ENCODE peak calls at places on chromosomes 11 and 22, in four cellular contexts. One of them, this sample, is unnamed.
A peak's percentile ranks its signal among the peaks of the same experiment; 100 is the strongest.

GRCh38 chr11:93267383-93267782 is 63.2 kb upstream of the DEUP1 start:
- DNase-seq in HepG2: no peak
- DNase-seq in SK-N-SH: no peak
- DNase-seq in K562: no peak
- DNase-seq in this sample: no peak

GRCh38 chr11:94400839-94401772 is at the start of gene GPR83:
- DNase-seq in SK-N-SH: peak; percentile 73
- DNase-seq in HepG2: no peak
- DNase-seq in K562: no peak
- DNase-seq in this sample: peak; percentile 51

GRCh38 chr11:8947230-8947943 is 4.6 kb upstream of the ASCL3 start:
- DNase-seq in K562: no peak
- DNase-seq in HepG2: no peak
- DNase-seq in SK-N-SH: no peak
- DNase-seq in this sample: no peak

GRCh38 chr11:78532991-78533861 is 41.4 kb downstream of the NARS2 start:
- DNase-seq in SK-N-SH: no peak
- DNase-seq in HepG2: no peak
- DNase-seq in K562: no peak
- DNase-seq in this sample: no peak

GRCh38 chr11:3964056-3964455 is 108.6 kb downstream of the STIM1 start:
- DNase-seq in K562: no peak
- DNase-seq in SK-N-SH: no peak
- DNase-seq in HepG2: no peak
- DNase-seq in this sample: no peak

GRCh38 chr11:34405079-34405858 is 33.5 kb upstream of the CAT start:
- DNase-seq in K562: no peak
- DNase-seq in SK-N-SH: no peak
- DNase-seq in HepG2: no peak
- DNase-seq in this sample: no peak

GRCh38 chr22:37563153-37564081 is 3.1 kb downstream of the CDC42EP1 start:
- DNase-seq in SK-N-SH: no peak
- DNase-seq in K562: no peak
- DNase-seq in HepG2: peak; percentile 97
- DNase-seq in this sample: no peak

GRCh38 chr22:38733329-38734202 is 22.2 kb downstream of the SUN2 start:
- DNase-seq in K562: peak; percentile 59
- DNase-seq in HepG2: peak; percentile 16
- DNase-seq in SK-N-SH: peak; percentile 74
- DNase-seq in this sample: peak; percentile 72

GRCh38 chr11:64164392-64165312 is 1.3 kb downstream of the MACROD1 start:
- DNase-seq in HepG2: peak; percentile 13
- DNase-seq in K562: no peak
- DNase-seq in SK-N-SH: no peak
- DNase-seq in this sample: peak; percentile 50

GRCh38 chr11:11148104-11148509 is 204.9 kb downstream of the CSNK2A3 start:
- DNase-seq in HepG2: no peak
- DNase-seq in SK-N-SH: no peak
- DNase-seq in K562: no peak
- DNase-seq in this sample: peak; percentile 66

GRCh38 chr11:95661159-95661558 is 128.4 kb downstream of the FAM76B start:
- DNase-seq in K562: no peak
- DNase-seq in HepG2: no peak
- DNase-seq in SK-N-SH: no peak
- DNase-seq in this sample: no peak

GRCh38 chr22:39242389-39242808 is 2.4 kb downstream of the PDGFB start:
- DNase-seq in SK-N-SH: peak; percentile 62
- DNase-seq in HepG2: no peak
- DNase-seq in K562: peak; percentile 42
- DNase-seq in this sample: no peak

GRCh38 chr11:110172666-110173065 is 79.5 kb downstream of the ZC3H12C start:
- DNase-seq in HepG2: no peak
- DNase-seq in K562: no peak
- DNase-seq in SK-N-SH: no peak
- DNase-seq in this sample: no peak

GRCh38 chr11:96092511-96092910 is 168.6 kb upstream of the MTMR2 start:
- DNase-seq in K562: no peak
- DNase-seq in SK-N-SH: no peak
- DNase-seq in HepG2: no peak
- DNase-seq in this sample: no peak

GRCh38 chr11:117420598-117420997 is 92.9 kb downstream of the CEP164 start:
- DNase-seq in HepG2: no peak
- DNase-seq in SK-N-SH: no peak
- DNase-seq in K562: no peak
- DNase-seq in this sample: no peak

GRCh38 chr11:84720706-84721402 is 906.3 kb downstream of the DLG2 start:
- DNase-seq in SK-N-SH: peak; percentile 53
- DNase-seq in HepG2: no peak
- DNase-seq in K562: no peak
- DNase-seq in this sample: peak; percentile 38

GRCh38 chr11:61141601-61142028 is 19.6 kb downstream of the VPS37C start:
- DNase-seq in K562: peak; percentile 63
- DNase-seq in SK-N-SH: no peak
- DNase-seq in HepG2: no peak
- DNase-seq in this sample: no peak

GRCh38 chr11:17979770-17980371 is 33.0 kb downstream of the SERGEF start:
- DNase-seq in HepG2: peak; percentile 31
- DNase-seq in SK-N-SH: peak; percentile 59
- DNase-seq in K562: peak; percentile 77
- DNase-seq in this sample: peak; percentile 41

GRCh38 chr11:84465040-84465439 is 1162.1 kb downstream of the DLG2 start:
- DNase-seq in SK-N-SH: no peak
- DNase-seq in K562: no peak
- DNase-seq in HepG2: no peak
- DNase-seq in this sample: no peak

GRCh38 chr11:102921587-102922220 is 33.8 kb downstream of the MMP13 start:
- DNase-seq in SK-N-SH: no peak
- DNase-seq in K562: no peak
- DNase-seq in HepG2: no peak
- DNase-seq in this sample: no peak

GRCh38 chr22:38238519-38239051 is 34.2 kb downstream of the TMEM184B start:
- DNase-seq in SK-N-SH: no peak
- DNase-seq in K562: no peak
- DNase-seq in HepG2: no peak
- DNase-seq in this sample: no peak

GRCh38 chr11:32312865-32313403 is 122.4 kb downstream of the WT1 start:
- DNase-seq in HepG2: peak; percentile 45
- DNase-seq in SK-N-SH: peak; percentile 51
- DNase-seq in K562: peak; percentile 61
- DNase-seq in this sample: peak; percentile 39

GRCh38 chr11:114279778-114280532 is 16.2 kb upstream of the NNMT start:
- DNase-seq in K562: no peak
- DNase-seq in HepG2: no peak
- DNase-seq in SK-N-SH: no peak
- DNase-seq in this sample: no peak

GRCh38 chr11:45078236-45079074 is 68.0 kb upstream of the PRDM11 start:
- DNase-seq in HepG2: no peak
- DNase-seq in SK-N-SH: peak; percentile 64
- DNase-seq in K562: no peak
- DNase-seq in this sample: no peak

GRCh38 chr11:79381036-79381435 is 59.8 kb downstream of the TENM4 start:
- DNase-seq in K562: no peak
- DNase-seq in SK-N-SH: no peak
- DNase-seq in HepG2: no peak
- DNase-seq in this sample: no peak

GRCh38 chr11:96317576-96317975 is 25.4 kb downstream of the MAML2 start:
- DNase-seq in K562: no peak
- DNase-seq in HepG2: no peak
- DNase-seq in SK-N-SH: no peak
- DNase-seq in this sample: no peak

GRCh38 chr11:59145534-59145933 is 2.9 kb downstream of the FAM111A start:
- DNase-seq in K562: no peak
- DNase-seq in SK-N-SH: no peak
- DNase-seq in HepG2: no peak
- DNase-seq in this sample: no peak

GRCh38 chr11:120030411-120030810 is 107.5 kb downstream of the TRIM29 start:
- DNase-seq in K562: no peak
- DNase-seq in SK-N-SH: no peak
- DNase-seq in HepG2: no peak
- DNase-seq in this sample: no peak

GRCh38 chr11:109221190-109221589 is 200.8 kb upstream of the C11orf87 start:
- DNase-seq in K562: no peak
- DNase-seq in SK-N-SH: no peak
- DNase-seq in HepG2: no peak
- DNase-seq in this sample: no peak

GRCh38 chr11:9566561-9567063 is 6.9 kb upstream of the WEE1 start:
- DNase-seq in HepG2: no peak
- DNase-seq in K562: no peak
- DNase-seq in SK-N-SH: no peak
- DNase-seq in this sample: no peak

GRCh38 chr11:86938900-86939880 is 16.0 kb downstream of the FZD4 start:
- DNase-seq in HepG2: peak; percentile 65
- DNase-seq in SK-N-SH: peak; percentile 41
- DNase-seq in K562: peak; percentile 48
- DNase-seq in this sample: no peak

GRCh38 chr22:47202819-47203553 is 440.5 kb downstream of the TBC1D22A start:
- DNase-seq in HepG2: no peak
- DNase-seq in K562: no peak
- DNase-seq in SK-N-SH: no peak
- DNase-seq in this sample: no peak
- TF ChIP-seq FOXJ3 in HepG2: no peak
- TF ChIP-seq FOXJ3 in K562: no peak
- TF ChIP-seq FOXJ3 in SK-N-SH: no peak
- TF ChIP-seq FOXJ3 in this sample: no peak

GRCh38 chr11:70191495-70192140 is 11.5 kb upstream of the FADD start:
- DNase-seq in K562: peak; percentile 88
- DNase-seq in HepG2: peak; percentile 52
- DNase-seq in SK-N-SH: peak; percentile 88
- DNase-seq in this sample: peak; percentile 93
- TF ChIP-seq FOXJ3 in K562: no peak
- TF ChIP-seq FOXJ3 in HepG2: no peak
- TF ChIP-seq FOXJ3 in SK-N-SH: no peak
- TF ChIP-seq FOXJ3 in this sample: no peak

DNA sequence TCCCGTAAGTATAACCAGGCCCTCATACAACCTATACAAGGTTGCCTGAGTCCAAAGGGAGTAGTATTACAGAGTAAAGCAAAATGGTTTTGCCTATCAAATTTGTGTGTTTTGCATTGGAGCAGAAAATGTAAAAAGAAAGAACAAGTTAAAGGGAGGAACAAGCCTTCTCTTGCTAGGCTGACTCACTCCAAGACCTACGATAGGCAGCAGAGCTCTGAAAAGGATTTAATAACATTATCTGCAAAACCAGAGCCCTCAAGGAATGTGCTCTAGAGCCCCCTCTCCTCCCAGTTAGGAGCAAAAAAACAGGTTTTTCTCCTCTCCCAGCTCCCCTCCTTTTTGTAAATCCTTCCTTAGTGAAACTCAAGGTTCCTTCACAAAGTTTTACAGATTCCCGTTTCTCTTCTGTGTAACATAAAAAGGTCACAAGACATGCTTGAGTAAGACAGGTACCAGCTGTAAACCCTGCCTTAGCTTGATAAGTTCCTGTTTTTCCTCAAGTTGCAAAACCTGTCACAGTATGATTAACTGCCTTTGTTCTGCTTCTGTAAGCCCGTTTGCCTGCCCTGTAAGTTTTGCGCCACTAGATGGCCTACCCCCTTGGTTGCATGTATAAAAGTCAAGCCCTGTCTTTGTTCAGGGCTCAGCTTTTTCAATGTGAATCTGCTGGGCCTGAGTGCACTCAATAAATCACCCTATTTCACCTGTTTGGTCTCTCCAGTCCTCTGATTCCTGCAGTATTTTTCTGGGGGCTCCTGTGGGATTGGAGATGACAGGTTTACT is 498.2 kb downstream of the KCNA4 start:
- DNase-seq in HepG2: no peak
- DNase-seq in K562: no peak
- DNase-seq in SK-N-SH: no peak
- DNase-seq in this sample: peak; percentile 46
- TF ChIP-seq FOXJ3 in HepG2: no peak
- TF ChIP-seq FOXJ3 in K562: no peak
- TF ChIP-seq FOXJ3 in SK-N-SH: no peak
- TF ChIP-seq FOXJ3 in this sample: no peak

GRCh38 chr22:19037282-19038163 is 84.7 kb downstream of the DGCR2 start:
- DNase-seq in SK-N-SH: no peak
- DNase-seq in HepG2: no peak
- DNase-seq in K562: no peak
- DNase-seq in this sample: peak; percentile 4

GRCh38 chr22:19036229-19036522 is 86.0 kb downstream of the DGCR2 start:
- DNase-seq in K562: no peak
- DNase-seq in HepG2: no peak
- DNase-seq in SK-N-SH: no peak
- DNase-seq in this sample: no peak

GRCh38 chr22:19038164-19038546 is 84.1 kb downstream of the DGCR2 start:
- DNase-seq in K562: no peak
- DNase-seq in HepG2: no peak
- DNase-seq in SK-N-SH: no peak
- DNase-seq in this sample: peak; percentile 7

GRCh38 chr22:19035474-19036228 is 86.6 kb downstream of the DGCR2 start:
- DNase-seq in K562: peak; percentile 70
- DNase-seq in HepG2: no peak
- DNase-seq in SK-N-SH: no peak
- DNase-seq in this sample: peak; percentile 72

GRCh38 chr22:19036523-19037273 is 85.5 kb downstream of the DGCR2 start:
- DNase-seq in K562: no peak
- DNase-seq in HepG2: no peak
- DNase-seq in SK-N-SH: no peak
- DNase-seq in this sample: peak; percentile 42
- TF ChIP-seq FOXJ3 in K562: no peak
- TF ChIP-seq FOXJ3 in HepG2: no peak
- TF ChIP-seq FOXJ3 in SK-N-SH: no peak
- TF ChIP-seq FOXJ3 in this sample: no peak

This sample was measured in WTC11.